ENCODE peak calls at places on chromosomes 5 and 9, in eight cellular contexts. S is SK-N-SH, Y is HepG2, T is GM12878, C is GM23338, L is K562, W is HCT116, Q is HL-60. B is an unnamed sample.

GRCh38 chr5:68330564-68330963 is 115.0 kb downstream of the PIK3R1 start:
- DNase-seq in S (peak; percentile 7), Y (no peak), T (no peak), C (no peak), L (no peak), W (no peak), Q (no peak), B (no peak)

GRCh38 chr5:57007349-57007748 is 55.4 kb upstream of the MIER3 start:
- DNase-seq in S (no peak), Y (no peak), T (no peak), C (no peak), L (no peak), W (no peak), Q (no peak), B (no peak)

GRCh38 chr5:126852104-126852531 is 75.2 kb downstream of the LMNB1 start:
- DNase-seq in S (no peak), Y (no peak), T (peak; percentile 23), C (peak; percentile 43), L (no peak), W (no peak), Q (no peak), B (no peak)

GRCh38 chr5:35904443-35905132 is 33.8 kb downstream of the CAPSL start:
- DNase-seq in S (no peak), Y (no peak), T (peak; percentile 55), C (no peak), L (no peak), W (no peak), Q (no peak), B (no peak)

GRCh38 chr5:37665889-37666288 is 174.0 kb downstream of the GDNF start:
- DNase-seq in S (no peak), Y (no peak), T (no peak), C (peak; percentile 27), L (no peak), W (peak; percentile 63), Q (no peak), B (no peak)

GRCh38 chr9:130526854-130527650 is 52.3 kb upstream of the FUBP3 start:
- DNase-seq in S (peak; percentile 11), Y (peak; percentile 13), T (no peak), C (no peak), L (no peak), W (no peak), Q (no peak), B (no peak)

GRCh38 chr5:91307023-91307422 is 76.1 kb downstream of the ARRDC3 start:
- DNase-seq in S (no peak), Y (no peak), T (no peak), C (no peak), L (no peak), W (no peak), Q (no peak), B (no peak)

GRCh38 chr5:156824800-156825199 is 25.3 kb upstream of the PPP1R2B start:
- DNase-seq in S (peak; percentile 23), Y (peak; percentile 26), T (no peak), C (peak; percentile 81), L (no peak), W (peak; percentile 21), Q (no peak), B (no peak)

GRCh38 chr5:131270809-131271208 is 7.0 kb downstream of the CDC42SE2 start:
- DNase-seq in S (no peak), Y (no peak), T (no peak), C (no peak), L (no peak), W (no peak), Q (no peak), B (no peak)

GRCh38 chr9:134132208-134132870 is 3.5 kb upstream of the WDR5 start:
- DNase-seq in S (no peak), Y (no peak), T (no peak), C (no peak), L (no peak), W (no peak), Q (no peak), B (no peak)

GRCh38 chr5:140042551-140043507 is at the start of gene NRG2:
- DNase-seq in S (peak; percentile 94), Y (peak; percentile 49), T (no peak), C (peak; percentile 91), L (peak; percentile 61), W (peak; percentile 24), Q (peak; percentile 7), B (peak; percentile 64)

GRCh38 chr9:114718801-114719221 is 36.8 kb upstream of the TEX48 start:
- DNase-seq in S (no peak), Y (no peak), T (no peak), C (peak; percentile 19), L (peak; percentile 17), W (peak; percentile 88), Q (no peak), B (no peak)

GRCh38 chr5:107011530-107012115 is 659.1 kb downstream of the EFNA5 start:
- DNase-seq in S (no peak), Y (no peak), T (no peak), C (no peak), L (no peak), W (no peak), Q (no peak), B (no peak)

GRCh38 chr9:128107971-128108783 is 19.4 kb downstream of the PTGES2 start:
- DNase-seq in S (peak; percentile 19), Y (no peak), T (no peak), C (no peak), L (no peak), W (no peak), Q (no peak), B (no peak)

GRCh38 chr5:59757442-59757841 is 136.1 kb downstream of the PDE4D start:
- DNase-seq in S (no peak), Y (no peak), T (no peak), C (peak; percentile 23), L (no peak), W (no peak), Q (no peak), B (no peak)

GRCh38 chr5:133433641-133434040 is 178.7 kb downstream of the FSTL4 start:
- DNase-seq in S (no peak), Y (no peak), T (no peak), C (no peak), L (no peak), W (no peak), Q (no peak), B (no peak)

GRCh38 chr9:752201-752600 is 89.3 kb upstream of the DMRT1 start:
- DNase-seq in S (no peak), Y (no peak), T (no peak), C (no peak), L (no peak), W (no peak), Q (no peak), B (no peak)
- TF ChIP-seq REST in S (no peak), Y (no peak), T (no peak), C (no peak), L (no peak), W (no peak), Q (no peak), B (no peak)

DNA sequence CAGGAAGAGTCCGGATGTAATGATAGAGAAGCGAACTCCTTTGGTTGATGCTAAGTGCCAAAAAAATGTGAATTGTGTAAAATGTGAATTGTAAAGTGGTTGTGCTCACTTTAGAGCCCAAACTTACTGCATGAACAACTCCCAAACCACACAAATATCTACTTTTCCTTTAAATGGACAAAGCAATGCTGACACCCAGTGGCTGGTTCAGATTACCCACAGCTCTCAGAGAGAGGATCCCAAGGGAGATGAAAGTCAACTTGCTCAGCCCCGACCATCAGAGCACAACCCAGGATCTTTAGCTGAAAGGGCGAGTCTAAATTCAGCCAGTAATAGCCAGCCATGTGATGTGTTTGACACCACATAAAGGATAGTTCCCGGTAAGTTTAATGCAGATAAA is 133.7 kb downstream of the NMUR2 start:
- DNase-seq in S (no peak), Y (peak; percentile 23), T (peak; percentile 8), C (peak; percentile 73), L (no peak), W (peak; percentile 2), Q (no peak), B (no peak)
- TF ChIP-seq CTCF in S (peak; percentile 41), Y (peak; percentile 60), T (no peak), C (peak; percentile 75), L (no peak), W (no peak), Q (no peak), B (peak; percentile 43)

GRCh38 chr9:530681-531080 is 310.8 kb upstream of the DMRT1 start:
- DNase-seq in S (no peak), Y (no peak), T (no peak), C (no peak), L (no peak), W (peak; percentile 19), Q (no peak), B (no peak)
- TF ChIP-seq POLR2AphosphoS5 in S (no peak), Y (no peak), T (no peak), C (no peak), L (no peak), W (no peak), Q (no peak), B (no peak)

GRCh38 chr9:123162359-123163345 is 105.7 kb downstream of the STRBP start:
- DNase-seq in S (no peak), Y (no peak), T (no peak), C (no peak), L (no peak), W (no peak), Q (no peak), B (no peak)

DNA sequence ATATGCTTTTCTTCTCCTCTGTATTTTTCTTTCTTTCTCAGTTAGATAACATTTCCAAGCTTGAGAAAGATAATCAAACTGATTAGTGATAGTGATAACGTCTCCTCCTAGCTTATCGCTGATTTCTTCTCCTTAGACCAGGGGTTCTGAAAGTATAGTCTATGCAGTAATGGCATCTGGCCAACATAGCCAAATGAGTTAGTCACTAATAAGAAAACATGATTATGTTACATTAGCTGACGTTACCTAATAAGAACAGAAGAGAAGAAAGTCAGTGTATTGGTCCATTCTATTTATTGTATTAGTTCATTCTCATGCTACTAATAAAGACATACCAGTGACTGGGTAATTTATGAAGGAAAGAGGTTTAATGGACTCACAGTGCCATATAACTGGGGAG is 111.2 kb downstream of the STRBP start:
- DNase-seq in S (no peak), Y (no peak), T (no peak), C (no peak), L (no peak), W (no peak), Q (no peak), B (no peak)
- TF ChIP-seq REST in S (no peak), Y (no peak), T (no peak), C (no peak), L (no peak), W (no peak), Q (no peak), B (no peak)

B was measured in Panc1.